ENCODE peak calls at places on chromosomes 5 and 9, in nine cellular contexts. One of them, this sample, is unnamed.

GRCh38 chr5:28648108-28648507 is 1609.7 kb upstream of the CDH9 start:
- DNase-seq in left ventricle myocardium inferior: no peak
- DNase-seq in cardiac muscle cell: no peak
- DNase-seq in AG09319: no peak
- DNase-seq in AG04450: no peak
- DNase-seq in body of pancreas: no peak
- DNase-seq in epithelial cell of esophagus: peak
- DNase-seq in PC-9: no peak
- DNase-seq in fibroblast of pulmonary artery: peak
- DNase-seq in this sample: no peak

GRCh38 chr9:71910602-71911060 is 362 bp downstream of the ABHD17B start:
- DNase-seq in AG09319: no peak
- DNase-seq in body of pancreas: no peak
- DNase-seq in cardiac muscle cell: no peak
- DNase-seq in left ventricle myocardium inferior: no peak
- DNase-seq in fibroblast of pulmonary artery: no peak
- DNase-seq in epithelial cell of esophagus: no peak
- DNase-seq in PC-9: no peak
- DNase-seq in AG04450: no peak
- DNase-seq in this sample: no peak

GRCh38 chr5:76269259-76269958 is 133.7 kb upstream of the IQGAP2 start:
- DNase-seq in AG09319: no peak
- DNase-seq in fibroblast of pulmonary artery: no peak
- DNase-seq in epithelial cell of esophagus: no peak
- DNase-seq in PC-9: no peak
- DNase-seq in left ventricle myocardium inferior: no peak
- DNase-seq in cardiac muscle cell: no peak
- DNase-seq in AG04450: no peak
- DNase-seq in body of pancreas: no peak
- DNase-seq in this sample: no peak

GRCh38 chr9:76729980-76730737 is 34.1 kb upstream of the PCA3 start:
- DNase-seq in AG04450: no peak
- DNase-seq in body of pancreas: no peak
- DNase-seq in AG09319: no peak
- DNase-seq in epithelial cell of esophagus: no peak
- DNase-seq in left ventricle myocardium inferior: no peak
- DNase-seq in cardiac muscle cell: no peak
- DNase-seq in PC-9: no peak
- DNase-seq in fibroblast of pulmonary artery: no peak
- DNase-seq in this sample: no peak

GRCh38 chr5:36398137-36398536 is 96.4 kb upstream of the RANBP3L start:
- DNase-seq in AG04450: no peak
- DNase-seq in left ventricle myocardium inferior: no peak
- DNase-seq in body of pancreas: no peak
- DNase-seq in fibroblast of pulmonary artery: peak
- DNase-seq in PC-9: no peak
- DNase-seq in epithelial cell of esophagus: peak
- DNase-seq in AG09319: peak
- DNase-seq in cardiac muscle cell: peak
- DNase-seq in this sample: no peak

GRCh38 chr5:15001512-15001911 is 129.9 kb upstream of the ANKH start:
- DNase-seq in cardiac muscle cell: no peak
- DNase-seq in left ventricle myocardium inferior: no peak
- DNase-seq in AG04450: no peak
- DNase-seq in fibroblast of pulmonary artery: no peak
- DNase-seq in AG09319: no peak
- DNase-seq in epithelial cell of esophagus: no peak
- DNase-seq in PC-9: no peak
- DNase-seq in body of pancreas: no peak
- DNase-seq in this sample: no peak

GRCh38 chr5:40477856-40478546 is 201.7 kb upstream of the PTGER4 start:
- DNase-seq in left ventricle myocardium inferior: no peak
- DNase-seq in body of pancreas: no peak
- DNase-seq in fibroblast of pulmonary artery: peak
- DNase-seq in AG04450: no peak
- DNase-seq in PC-9: peak
- DNase-seq in epithelial cell of esophagus: peak
- DNase-seq in AG09319: no peak
- DNase-seq in cardiac muscle cell: no peak
- DNase-seq in this sample: no peak

GRCh38 chr9:87676976-87677775 is 48.7 kb upstream of the CTSL start:
- DNase-seq in AG09319: no peak
- DNase-seq in left ventricle myocardium inferior: peak
- DNase-seq in fibroblast of pulmonary artery: peak
- DNase-seq in AG04450: no peak
- DNase-seq in body of pancreas: peak
- DNase-seq in PC-9: no peak
- DNase-seq in cardiac muscle cell: peak
- DNase-seq in epithelial cell of esophagus: no peak
- DNase-seq in this sample: no peak

GRCh38 chr9:106880863-106881262 is 17.9 kb downstream of the ZNF462 start:
- DNase-seq in body of pancreas: no peak
- DNase-seq in left ventricle myocardium inferior: no peak
- DNase-seq in AG09319: no peak
- DNase-seq in PC-9: no peak
- DNase-seq in cardiac muscle cell: peak
- DNase-seq in epithelial cell of esophagus: peak
- DNase-seq in AG04450: no peak
- DNase-seq in fibroblast of pulmonary artery: peak
- DNase-seq in this sample: no peak

GRCh38 chr9:133638076-133638475 is 1.9 kb downstream of the DBH start:
- DNase-seq in AG04450: no peak
- DNase-seq in PC-9: no peak
- DNase-seq in cardiac muscle cell: no peak
- DNase-seq in AG09319: no peak
- DNase-seq in left ventricle myocardium inferior: no peak
- DNase-seq in fibroblast of pulmonary artery: no peak
- DNase-seq in epithelial cell of esophagus: no peak
- DNase-seq in body of pancreas: no peak
- DNase-seq in this sample: no peak

GRCh38 chr5:180090098-180090768 is 18.7 kb upstream of the RNF130 start:
- DNase-seq in left ventricle myocardium inferior: peak
- DNase-seq in PC-9: no peak
- DNase-seq in body of pancreas: peak
- DNase-seq in AG09319: no peak
- DNase-seq in fibroblast of pulmonary artery: peak
- DNase-seq in epithelial cell of esophagus: peak
- DNase-seq in cardiac muscle cell: peak
- DNase-seq in AG04450: peak
- DNase-seq in this sample: peak

GRCh38 chr9:78439866-78440830 is 143.2 kb downstream of the PSAT1 start:
- DNase-seq in AG04450: no peak
- DNase-seq in left ventricle myocardium inferior: no peak
- DNase-seq in fibroblast of pulmonary artery: no peak
- DNase-seq in body of pancreas: no peak
- DNase-seq in epithelial cell of esophagus: no peak
- DNase-seq in AG09319: no peak
- DNase-seq in PC-9: no peak
- DNase-seq in cardiac muscle cell: no peak
- DNase-seq in this sample: no peak

GRCh38 chr5:135032613-135033025 is 1.4 kb downstream of the PITX1 start:
- DNase-seq in AG04450: no peak
- DNase-seq in AG09319: no peak
- DNase-seq in body of pancreas: no peak
- DNase-seq in epithelial cell of esophagus: no peak
- DNase-seq in cardiac muscle cell: no peak
- DNase-seq in PC-9: no peak
- DNase-seq in fibroblast of pulmonary artery: no peak
- DNase-seq in left ventricle myocardium inferior: no peak
- DNase-seq in this sample: no peak

GRCh38 chr9:107141967-107142366 is 141.1 kb upstream of the RAD23B start:
- DNase-seq in cardiac muscle cell: peak
- DNase-seq in body of pancreas: no peak
- DNase-seq in PC-9: no peak
- DNase-seq in AG04450: no peak
- DNase-seq in fibroblast of pulmonary artery: peak
- DNase-seq in left ventricle myocardium inferior: no peak
- DNase-seq in epithelial cell of esophagus: peak
- DNase-seq in AG09319: no peak
- DNase-seq in this sample: no peak

DNA sequence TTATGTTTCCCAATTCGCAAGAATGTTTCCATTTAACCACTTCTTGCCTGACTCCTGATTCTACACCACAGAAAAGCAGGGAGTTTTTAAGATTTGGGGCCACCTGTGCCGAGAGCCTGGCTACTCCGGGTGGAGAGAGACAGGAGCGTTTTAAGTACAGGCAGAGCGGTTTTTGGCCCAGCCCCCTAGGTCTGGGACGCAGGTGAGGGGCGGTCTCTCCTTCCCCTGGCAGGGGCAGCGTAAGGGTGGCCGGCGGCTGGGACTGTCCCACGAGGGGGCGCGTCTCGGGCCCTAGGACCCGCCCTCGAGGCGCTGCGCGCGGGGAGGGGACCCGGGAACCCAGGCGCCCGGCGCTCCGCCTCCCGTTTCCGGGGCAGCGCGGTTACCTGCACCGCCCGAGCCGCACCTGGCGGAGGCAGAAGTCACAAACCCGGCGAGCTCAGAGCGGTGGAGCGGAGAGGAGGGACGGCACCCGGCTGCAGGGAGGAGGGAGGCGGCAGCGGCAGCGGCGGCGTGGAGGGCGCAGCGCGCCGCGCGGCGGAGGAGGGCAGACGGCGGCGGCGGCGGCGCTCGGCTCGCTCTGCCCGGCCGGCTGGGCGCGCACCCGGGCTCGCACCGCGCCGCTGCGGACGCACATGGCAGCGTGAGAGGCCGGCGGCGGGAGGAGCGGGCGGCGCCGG is at the start of gene WWC1:
- DNase-seq in cardiac muscle cell: peak
- DNase-seq in AG09319: no peak
- DNase-seq in fibroblast of pulmonary artery: no peak
- DNase-seq in left ventricle myocardium inferior: no peak
- DNase-seq in epithelial cell of esophagus: peak
- DNase-seq in body of pancreas: peak
- DNase-seq in PC-9: peak
- DNase-seq in AG04450: no peak
- DNase-seq in this sample: peak
- TF ChIP-seq CTCF in cardiac muscle cell: peak
- TF ChIP-seq CTCF in AG09319: peak
- TF ChIP-seq CTCF in fibroblast of pulmonary artery: no peak
- TF ChIP-seq CTCF in left ventricle myocardium inferior: peak
- TF ChIP-seq CTCF in epithelial cell of esophagus: peak
- TF ChIP-seq CTCF in body of pancreas: peak
- TF ChIP-seq CTCF in PC-9: peak
- TF ChIP-seq CTCF in AG04450: no peak
- TF ChIP-seq CTCF in this sample: peak

DNA sequence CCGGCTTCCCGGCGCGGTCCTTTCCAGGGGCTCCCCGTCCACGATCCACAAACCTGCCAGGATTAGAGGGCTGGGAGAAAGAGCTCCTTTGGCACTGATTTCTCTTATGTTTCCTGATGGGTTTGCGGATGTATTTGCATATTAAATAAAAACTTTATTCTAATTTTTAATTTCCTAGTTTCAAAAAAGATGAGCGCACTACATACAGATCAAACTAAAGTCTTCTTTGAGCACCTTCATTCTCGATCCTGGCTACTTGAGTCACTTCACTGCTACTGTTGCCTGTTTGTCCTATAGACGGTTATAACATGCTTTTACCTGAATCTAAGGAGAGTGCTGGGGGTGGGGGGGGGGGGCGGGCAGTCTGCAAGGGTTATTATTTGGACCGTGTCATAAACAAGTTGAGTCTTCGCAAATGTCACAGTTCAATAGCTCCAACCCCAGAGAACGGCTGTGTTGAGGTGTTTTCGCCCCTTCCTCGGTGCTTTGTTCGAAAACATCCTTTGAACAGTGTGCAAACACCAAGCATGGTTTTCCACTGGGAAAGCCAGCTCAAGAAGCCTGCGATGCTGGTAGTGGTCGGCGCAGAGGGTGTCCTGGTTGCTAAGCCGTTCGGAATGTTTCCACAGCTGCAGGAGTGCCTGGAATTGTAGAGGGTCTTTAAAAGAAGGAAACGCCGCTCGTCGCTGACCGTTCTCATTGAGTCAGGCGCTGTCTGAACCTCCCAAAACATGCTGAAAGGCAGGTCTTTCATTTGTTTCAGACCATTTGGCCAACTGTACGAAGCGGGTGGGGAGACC is 1.1 kb upstream of the STK10 start:
- DNase-seq in PC-9: no peak
- DNase-seq in epithelial cell of esophagus: no peak
- DNase-seq in AG04450: no peak
- DNase-seq in left ventricle myocardium inferior: no peak
- DNase-seq in AG09319: no peak
- DNase-seq in fibroblast of pulmonary artery: no peak
- DNase-seq in body of pancreas: no peak
- DNase-seq in cardiac muscle cell: no peak
- DNase-seq in this sample: no peak
- TF ChIP-seq CTCF in PC-9: peak
- TF ChIP-seq CTCF in epithelial cell of esophagus: no peak
- TF ChIP-seq CTCF in AG04450: no peak
- TF ChIP-seq CTCF in left ventricle myocardium inferior: peak
- TF ChIP-seq CTCF in AG09319: no peak
- TF ChIP-seq CTCF in fibroblast of pulmonary artery: no peak
- TF ChIP-seq CTCF in body of pancreas: no peak
- TF ChIP-seq CTCF in cardiac muscle cell: no peak
- TF ChIP-seq CTCF in this sample: no peak

GRCh38 chr5:90709323-90710148 is 150.9 kb downstream of the ADGRV1 start:
- DNase-seq in cardiac muscle cell: peak
- DNase-seq in left ventricle myocardium inferior: no peak
- DNase-seq in epithelial cell of esophagus: peak
- DNase-seq in AG09319: peak
- DNase-seq in body of pancreas: peak
- DNase-seq in PC-9: no peak
- DNase-seq in fibroblast of pulmonary artery: peak
- DNase-seq in AG04450: no peak
- DNase-seq in this sample: no peak
- TF ChIP-seq CTCF in cardiac muscle cell: peak
- TF ChIP-seq CTCF in left ventricle myocardium inferior: peak
- TF ChIP-seq CTCF in epithelial cell of esophagus: peak
- TF ChIP-seq CTCF in AG09319: peak
- TF ChIP-seq CTCF in body of pancreas: peak
- TF ChIP-seq CTCF in PC-9: peak
- TF ChIP-seq CTCF in fibroblast of pulmonary artery: peak
- TF ChIP-seq CTCF in AG04450: peak
- TF ChIP-seq CTCF in this sample: peak

DNA sequence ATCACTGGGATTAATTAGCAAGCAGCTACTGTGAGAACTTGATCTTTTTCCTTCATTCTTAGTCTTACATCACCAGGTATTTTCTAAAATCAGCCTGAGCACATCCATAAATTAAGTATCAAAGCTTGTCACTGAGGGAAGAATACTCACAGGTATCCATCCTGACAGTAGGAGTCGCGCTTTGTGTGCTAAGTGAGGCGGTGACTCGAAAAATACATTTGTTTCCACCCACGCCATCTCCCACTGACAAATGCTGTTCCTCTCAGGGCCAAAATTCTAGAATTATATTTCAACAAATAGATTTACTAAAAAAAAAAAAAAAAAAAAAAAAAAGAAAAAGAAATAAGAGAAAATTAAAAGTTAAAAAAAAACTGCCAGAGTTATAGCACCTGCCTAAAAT is 34.1 kb upstream of the GABRB2 start:
- DNase-seq in fibroblast of pulmonary artery: no peak
- DNase-seq in PC-9: no peak
- DNase-seq in body of pancreas: no peak
- DNase-seq in epithelial cell of esophagus: no peak
- DNase-seq in AG04450: no peak
- DNase-seq in left ventricle myocardium inferior: no peak
- DNase-seq in AG09319: no peak
- DNase-seq in cardiac muscle cell: no peak
- DNase-seq in this sample: no peak
- TF ChIP-seq CTCF in fibroblast of pulmonary artery: no peak
- TF ChIP-seq CTCF in PC-9: no peak
- TF ChIP-seq CTCF in body of pancreas: no peak
- TF ChIP-seq CTCF in epithelial cell of esophagus: no peak
- TF ChIP-seq CTCF in AG04450: no peak
- TF ChIP-seq CTCF in left ventricle myocardium inferior: no peak
- TF ChIP-seq CTCF in AG09319: no peak
- TF ChIP-seq CTCF in cardiac muscle cell: no peak
- TF ChIP-seq CTCF in this sample: no peak

This sample was measured in mesothelial cell of epicardium.